ENCODE peak calls at places on chromosomes 12 and 14, in six cellular contexts. Z is HS-5; C is Caki2; Q is CD8-positive, alpha-beta T cell; S is LoVo; H is activated gamma-delta T cell. O is an unnamed sample.
A peak's percentile ranks its signal among the peaks of the same experiment; 100 is the strongest.

GRCh38 chr14:44979273-44979672 is 17.3 kb downstream of the TOGARAM1 start:
- DNase-seq in C (no peak), H (no peak), Q (no peak), Z (no peak), S (no peak), O (no peak)

GRCh38 chr14:30988509-30988908 is 36.9 kb upstream of the AP4S1 start:
- DNase-seq in C (no peak), Q (no peak), S (no peak), Z (no peak), H (no peak), O (no peak)

GRCh38 chr12:92408072-92408900 is 262.6 kb upstream of the BTG1 start:
- DNase-seq in C (no peak), Q (no peak), H (no peak), Z (no peak), S (peak; percentile 67), O (no peak)

GRCh38 chr12:3115078-3115477 is 37.9 kb downstream of the TSPAN9 start:
- DNase-seq in S (no peak), Q (no peak), Z (no peak), H (no peak), C (no peak), O (no peak)

GRCh38 chr14:25048170-25049126 is 1.5 kb downstream of the STXBP6 start:
- DNase-seq in C (no peak), S (no peak), Z (peak; percentile 73), Q (no peak), H (no peak), O (no peak)

GRCh38 chr12:11793896-11794295 is 144.4 kb downstream of the ETV6 start:
- DNase-seq in Q (no peak), S (no peak), H (no peak), Z (no peak), C (no peak), O (no peak)

GRCh38 chr12:71754461-71755145 is at the start of gene RAB21:
- DNase-seq in Z (peak; percentile 84), Q (peak; percentile 99), H (peak; percentile 91), S (peak; percentile 100), C (peak; percentile 96), O (peak; percentile 98)

GRCh38 chr14:75399819-75400678 is 27.8 kb upstream of the JDP2 start:
- DNase-seq in H (no peak), C (peak; percentile 4), Z (no peak), Q (no peak), S (peak; percentile 93), O (peak; percentile 95)

GRCh38 chr12:59320112-59320511 is 275.7 kb upstream of the SLC16A7 start:
- DNase-seq in C (no peak), S (no peak), H (no peak), Q (no peak), Z (no peak), O (no peak)

GRCh38 chr12:28457785-28458184 is 267.5 kb downstream of the CCDC91 start:
- DNase-seq in C (no peak), H (no peak), S (no peak), Q (no peak), Z (no peak), O (no peak)

GRCh38 chr12:108129017-108129812 is at the start of gene WSCD2:
- DNase-seq in C (peak; percentile 67), Z (no peak), S (no peak), Q (no peak), H (no peak), O (no peak)

GRCh38 chr14:80805136-80805535 is 136.4 kb downstream of the CEP128 start:
- DNase-seq in Q (no peak), C (no peak), Z (no peak), H (no peak), S (no peak), O (no peak)

GRCh38 chr12:31474751-31475150 is 116.2 kb downstream of the DENND5B start:
- DNase-seq in Q (no peak), C (no peak), S (no peak), Z (no peak), H (no peak), O (no peak)

GRCh38 chr14:32382704-32383103 is 53.6 kb downstream of the AKAP6 start:
- DNase-seq in H (no peak), Z (no peak), Q (no peak), C (no peak), S (no peak), O (no peak)

GRCh38 chr12:115375188-115375991 is 691.4 kb upstream of the TBX3 start:
- DNase-seq in Z (peak; percentile 35), S (peak; percentile 70), C (peak; percentile 23), Q (no peak), H (no peak), O (no peak)

GRCh38 chr12:2510066-2510465 is 284.7 kb upstream of the FKBP4 start:
- DNase-seq in Z (no peak), H (no peak), Q (no peak), S (no peak), C (no peak), O (no peak)

GRCh38 chr12:82176016-82176415 is 182.2 kb downstream of the CCDC59 start:
- DNase-seq in Z (no peak), S (no peak), C (no peak), Q (no peak), H (no peak), O (no peak)

GRCh38 chr12:63905523-63905922 is 61.0 kb downstream of the SRGAP1 start:
- DNase-seq in H (no peak), C (no peak), Q (no peak), S (no peak), Z (no peak), O (no peak)

GRCh38 chr12:57237952-57238853 is 8.7 kb downstream of the SHMT2 start:
- DNase-seq in C (no peak), H (no peak), Z (no peak), Q (peak; percentile 25), S (no peak), O (no peak)

GRCh38 chr12:47190271-47190750 is 110.6 kb upstream of the AMIGO2 start:
- DNase-seq in C (peak; percentile 70), Z (no peak), Q (no peak), H (no peak), S (no peak), O (no peak)

GRCh38 chr12:234891-235415 is 21.0 kb upstream of the SLC6A12 start:
- DNase-seq in Z (no peak), H (no peak), Q (no peak), S (no peak), C (no peak), O (peak; percentile 84)

GRCh38 chr14:92798811-92799210 is 4.7 kb downstream of the GOLGA5 start:
- DNase-seq in Z (no peak), Q (no peak), S (no peak), H (no peak), C (no peak), O (no peak)

GRCh38 chr14:88995437-88996198 is 171.2 kb downstream of the TTC8 start:
- DNase-seq in S (peak; percentile 37), C (peak; percentile 85), Z (no peak), H (no peak), Q (no peak), O (peak; percentile 91)

GRCh38 chr12:75666126-75666979 is 154.9 kb upstream of the KRR1 start:
- DNase-seq in C (no peak), Z (no peak), Q (no peak), H (no peak), S (peak; percentile 47), O (no peak)

GRCh38 chr12:115044073-115044472 is 360.1 kb upstream of the TBX3 start:
- DNase-seq in Z (no peak), H (no peak), Q (no peak), S (no peak), C (no peak), O (no peak)

GRCh38 chr14:38824691-38825090 is 278.3 kb downstream of the SEC23A start:
- DNase-seq in H (no peak), S (no peak), Z (no peak), Q (no peak), C (no peak), O (no peak)

GRCh38 chr12:110366474-110367208 is 36.9 kb downstream of the ANAPC7 start:
- DNase-seq in S (no peak), Q (no peak), H (no peak), C (no peak), Z (no peak), O (no peak)

GRCh38 chr14:76953196-76953945 is 75.1 kb downstream of the IRF2BPL start:
- DNase-seq in Z (peak; percentile 44), H (no peak), C (peak; percentile 89), Q (peak; percentile 27), S (peak; percentile 80), O (no peak)

GRCh38 chr12:92417343-92417742 is 271.7 kb upstream of the BTG1 start:
- DNase-seq in H (no peak), Q (no peak), C (no peak), S (no peak), Z (no peak), O (no peak)

GRCh38 chr12:31120392-31121008 is 46.8 kb downstream of the DDX11 start:
- DNase-seq in Z (no peak), S (no peak), H (no peak), C (no peak), Q (no peak), O (no peak)

GRCh38 chr14:105192866-105193731 is 12.0 kb upstream of the NUDT14 start:
- DNase-seq in H (no peak), C (no peak), S (no peak), Q (peak; percentile 37), Z (no peak), O (no peak)

GRCh38 chr14:61891810-61892209 is 129.6 kb downstream of the SNAPC1 start:
- DNase-seq in C (no peak), H (no peak), Q (no peak), Z (no peak), S (no peak), O (no peak)

GRCh38 chr14:74424606-74425005 is 1.4 kb downstream of the SYNDIG1L start:
- DNase-seq in S (no peak), Z (no peak), C (no peak), H (no peak), Q (no peak), O (no peak)

GRCh38 chr14:68088463-68088862 is 268.9 kb downstream of the RAD51B start:
- DNase-seq in Z (no peak), S (no peak), Q (no peak), C (peak; percentile 45), H (no peak), O (no peak)

GRCh38 chr12:19105468-19105867 is 24.1 kb upstream of the PLEKHA5 start:
- DNase-seq in S (no peak), C (no peak), Z (no peak), H (no peak), Q (no peak), O (no peak)

GRCh38 chr14:77230914-77231313 is 40.1 kb downstream of the NGB start:
- DNase-seq in C (no peak), Q (no peak), H (no peak), S (no peak), Z (no peak), O (no peak)

GRCh38 chr12:13959131-13959734 is 22.2 kb downstream of the GRIN2B start:
- DNase-seq in Q (no peak), C (peak; percentile 70), S (peak; percentile 27), Z (no peak), H (no peak), O (no peak)